ENCODE peak calls at places on chromosomes 3 and 15, in ten cellular contexts. One of them, this sample, is unnamed.

GRCh38 chr15:57306944-57307411 is 69.3 kb upstream of the CGNL1 start:
- DNase-seq in tibial nerve: no peak
- DNase-seq in amygdala: no peak
- DNase-seq in stimulated activated CD4-positive, alpha-beta T cell treated with anti-CD3 and anti-CD28 coated beads, Interleukin-1b, Interleukin-23, amount 100 ng/mL, for 48 hours: no peak
- DNase-seq in Caki2: no peak
- DNase-seq in head of caudate nucleus: no peak
- DNase-seq in RCC 7860: no peak
- DNase-seq in osteocyte: no peak
- DNase-seq in ecto neural progenitor cell: no peak
- DNase-seq in NCI-H1092 treated with DMSO at 0.1 percent for 48 hours: peak
- DNase-seq in this sample: no peak

GRCh38 chr3:72957303-72957702 is 39.3 kb upstream of the PPP4R2 start:
- DNase-seq in RCC 7860: no peak
- DNase-seq in Caki2: no peak
- DNase-seq in head of caudate nucleus: peak
- DNase-seq in amygdala: peak
- DNase-seq in osteocyte: no peak
- DNase-seq in stimulated activated CD4-positive, alpha-beta T cell treated with anti-CD3 and anti-CD28 coated beads, Interleukin-1b, Interleukin-23, amount 100 ng/mL, for 48 hours: no peak
- DNase-seq in NCI-H1092 treated with DMSO at 0.1 percent for 48 hours: no peak
- DNase-seq in ecto neural progenitor cell: peak
- DNase-seq in tibial nerve: peak
- DNase-seq in this sample: no peak

GRCh38 chr3:185733980-185734724 is 90.7 kb downstream of the IGF2BP2 start:
- DNase-seq in Caki2: peak
- DNase-seq in RCC 7860: peak
- DNase-seq in ecto neural progenitor cell: peak
- DNase-seq in head of caudate nucleus: peak
- DNase-seq in tibial nerve: peak
- DNase-seq in amygdala: no peak
- DNase-seq in osteocyte: no peak
- DNase-seq in stimulated activated CD4-positive, alpha-beta T cell treated with anti-CD3 and anti-CD28 coated beads, Interleukin-1b, Interleukin-23, amount 100 ng/mL, for 48 hours: no peak
- DNase-seq in NCI-H1092 treated with DMSO at 0.1 percent for 48 hours: peak
- DNase-seq in this sample: no peak

GRCh38 chr3:154684021-154684420 is 254.0 kb upstream of the GPR149 start:
- DNase-seq in ecto neural progenitor cell: no peak
- DNase-seq in amygdala: no peak
- DNase-seq in head of caudate nucleus: no peak
- DNase-seq in osteocyte: no peak
- DNase-seq in tibial nerve: no peak
- DNase-seq in RCC 7860: no peak
- DNase-seq in NCI-H1092 treated with DMSO at 0.1 percent for 48 hours: no peak
- DNase-seq in stimulated activated CD4-positive, alpha-beta T cell treated with anti-CD3 and anti-CD28 coated beads, Interleukin-1b, Interleukin-23, amount 100 ng/mL, for 48 hours: no peak
- DNase-seq in Caki2: no peak
- DNase-seq in this sample: no peak

GRCh38 chr3:126053949-126054569 is 29.9 kb downstream of the SLC41A3 start:
- DNase-seq in head of caudate nucleus: peak
- DNase-seq in NCI-H1092 treated with DMSO at 0.1 percent for 48 hours: no peak
- DNase-seq in osteocyte: peak
- DNase-seq in RCC 7860: no peak
- DNase-seq in Caki2: no peak
- DNase-seq in amygdala: no peak
- DNase-seq in ecto neural progenitor cell: no peak
- DNase-seq in stimulated activated CD4-positive, alpha-beta T cell treated with anti-CD3 and anti-CD28 coated beads, Interleukin-1b, Interleukin-23, amount 100 ng/mL, for 48 hours: no peak
- DNase-seq in tibial nerve: no peak
- DNase-seq in this sample: no peak

GRCh38 chr15:26128611-26129140 is 265.5 kb upstream of the ATP10A start:
- DNase-seq in tibial nerve: no peak
- DNase-seq in amygdala: no peak
- DNase-seq in head of caudate nucleus: no peak
- DNase-seq in NCI-H1092 treated with DMSO at 0.1 percent for 48 hours: no peak
- DNase-seq in ecto neural progenitor cell: no peak
- DNase-seq in stimulated activated CD4-positive, alpha-beta T cell treated with anti-CD3 and anti-CD28 coated beads, Interleukin-1b, Interleukin-23, amount 100 ng/mL, for 48 hours: no peak
- DNase-seq in Caki2: no peak
- DNase-seq in osteocyte: no peak
- DNase-seq in RCC 7860: no peak
- DNase-seq in this sample: no peak

GRCh38 chr15:29822685-29823459 is 604 bp upstream of the TJP1 start:
- DNase-seq in head of caudate nucleus: peak
- DNase-seq in Caki2: peak
- DNase-seq in NCI-H1092 treated with DMSO at 0.1 percent for 48 hours: no peak
- DNase-seq in ecto neural progenitor cell: no peak
- DNase-seq in stimulated activated CD4-positive, alpha-beta T cell treated with anti-CD3 and anti-CD28 coated beads, Interleukin-1b, Interleukin-23, amount 100 ng/mL, for 48 hours: peak
- DNase-seq in tibial nerve: no peak
- DNase-seq in amygdala: no peak
- DNase-seq in osteocyte: no peak
- DNase-seq in RCC 7860: peak
- DNase-seq in this sample: peak

GRCh38 chr15:101042320-101042719 is 123.2 kb downstream of the LRRK1 start:
- DNase-seq in stimulated activated CD4-positive, alpha-beta T cell treated with anti-CD3 and anti-CD28 coated beads, Interleukin-1b, Interleukin-23, amount 100 ng/mL, for 48 hours: no peak
- DNase-seq in ecto neural progenitor cell: peak
- DNase-seq in amygdala: no peak
- DNase-seq in Caki2: no peak
- DNase-seq in osteocyte: no peak
- DNase-seq in RCC 7860: no peak
- DNase-seq in head of caudate nucleus: peak
- DNase-seq in NCI-H1092 treated with DMSO at 0.1 percent for 48 hours: no peak
- DNase-seq in tibial nerve: no peak
- DNase-seq in this sample: no peak

GRCh38 chr3:112130638-112130993 is 2.4 kb downstream of the GCSAM start:
- DNase-seq in NCI-H1092 treated with DMSO at 0.1 percent for 48 hours: no peak
- DNase-seq in tibial nerve: no peak
- DNase-seq in stimulated activated CD4-positive, alpha-beta T cell treated with anti-CD3 and anti-CD28 coated beads, Interleukin-1b, Interleukin-23, amount 100 ng/mL, for 48 hours: no peak
- DNase-seq in RCC 7860: no peak
- DNase-seq in head of caudate nucleus: no peak
- DNase-seq in amygdala: no peak
- DNase-seq in ecto neural progenitor cell: no peak
- DNase-seq in Caki2: no peak
- DNase-seq in osteocyte: no peak
- DNase-seq in this sample: no peak

GRCh38 chr3:88180398-88180999 is 30.7 kb downstream of the C3orf38 start:
- DNase-seq in NCI-H1092 treated with DMSO at 0.1 percent for 48 hours: peak
- DNase-seq in Caki2: peak
- DNase-seq in head of caudate nucleus: no peak
- DNase-seq in amygdala: no peak
- DNase-seq in RCC 7860: peak
- DNase-seq in osteocyte: no peak
- DNase-seq in stimulated activated CD4-positive, alpha-beta T cell treated with anti-CD3 and anti-CD28 coated beads, Interleukin-1b, Interleukin-23, amount 100 ng/mL, for 48 hours: no peak
- DNase-seq in tibial nerve: peak
- DNase-seq in ecto neural progenitor cell: no peak
- DNase-seq in this sample: no peak

GRCh38 chr3:20141841-20142240 is 44.2 kb downstream of the SGO1 start:
- DNase-seq in tibial nerve: peak
- DNase-seq in RCC 7860: no peak
- DNase-seq in head of caudate nucleus: peak
- DNase-seq in Caki2: no peak
- DNase-seq in stimulated activated CD4-positive, alpha-beta T cell treated with anti-CD3 and anti-CD28 coated beads, Interleukin-1b, Interleukin-23, amount 100 ng/mL, for 48 hours: no peak
- DNase-seq in ecto neural progenitor cell: peak
- DNase-seq in amygdala: peak
- DNase-seq in NCI-H1092 treated with DMSO at 0.1 percent for 48 hours: peak
- DNase-seq in osteocyte: no peak
- DNase-seq in this sample: peak

GRCh38 chr3:111326144-111326995 is 215.6 kb upstream of the CD96 start:
- DNase-seq in stimulated activated CD4-positive, alpha-beta T cell treated with anti-CD3 and anti-CD28 coated beads, Interleukin-1b, Interleukin-23, amount 100 ng/mL, for 48 hours: no peak
- DNase-seq in head of caudate nucleus: no peak
- DNase-seq in RCC 7860: peak
- DNase-seq in NCI-H1092 treated with DMSO at 0.1 percent for 48 hours: no peak
- DNase-seq in osteocyte: no peak
- DNase-seq in Caki2: no peak
- DNase-seq in tibial nerve: no peak
- DNase-seq in amygdala: no peak
- DNase-seq in ecto neural progenitor cell: no peak
- DNase-seq in this sample: no peak

GRCh38 chr3:172478116-172478515 is 29.9 kb upstream of the GHSR start:
- DNase-seq in stimulated activated CD4-positive, alpha-beta T cell treated with anti-CD3 and anti-CD28 coated beads, Interleukin-1b, Interleukin-23, amount 100 ng/mL, for 48 hours: no peak
- DNase-seq in amygdala: no peak
- DNase-seq in head of caudate nucleus: no peak
- DNase-seq in NCI-H1092 treated with DMSO at 0.1 percent for 48 hours: no peak
- DNase-seq in ecto neural progenitor cell: no peak
- DNase-seq in RCC 7860: no peak
- DNase-seq in osteocyte: no peak
- DNase-seq in Caki2: no peak
- DNase-seq in tibial nerve: no peak
- DNase-seq in this sample: no peak

GRCh38 chr3:186237915-186238314 is 124.1 kb downstream of the DGKG start:
- DNase-seq in Caki2: no peak
- DNase-seq in amygdala: no peak
- DNase-seq in RCC 7860: no peak
- DNase-seq in NCI-H1092 treated with DMSO at 0.1 percent for 48 hours: no peak
- DNase-seq in head of caudate nucleus: no peak
- DNase-seq in osteocyte: no peak
- DNase-seq in tibial nerve: no peak
- DNase-seq in ecto neural progenitor cell: no peak
- DNase-seq in stimulated activated CD4-positive, alpha-beta T cell treated with anti-CD3 and anti-CD28 coated beads, Interleukin-1b, Interleukin-23, amount 100 ng/mL, for 48 hours: no peak
- DNase-seq in this sample: no peak

GRCh38 chr3:60708191-60708975 is 542.9 kb downstream of the FHIT start:
- DNase-seq in RCC 7860: no peak
- DNase-seq in stimulated activated CD4-positive, alpha-beta T cell treated with anti-CD3 and anti-CD28 coated beads, Interleukin-1b, Interleukin-23, amount 100 ng/mL, for 48 hours: no peak
- DNase-seq in Caki2: peak
- DNase-seq in amygdala: no peak
- DNase-seq in osteocyte: no peak
- DNase-seq in ecto neural progenitor cell: no peak
- DNase-seq in tibial nerve: no peak
- DNase-seq in head of caudate nucleus: no peak
- DNase-seq in NCI-H1092 treated with DMSO at 0.1 percent for 48 hours: peak
- DNase-seq in this sample: no peak

GRCh38 chr3:96863129-96863740 is 48.8 kb downstream of the EPHA6 start:
- DNase-seq in RCC 7860: peak
- DNase-seq in ecto neural progenitor cell: no peak
- DNase-seq in head of caudate nucleus: peak
- DNase-seq in osteocyte: no peak
- DNase-seq in NCI-H1092 treated with DMSO at 0.1 percent for 48 hours: peak
- DNase-seq in amygdala: no peak
- DNase-seq in stimulated activated CD4-positive, alpha-beta T cell treated with anti-CD3 and anti-CD28 coated beads, Interleukin-1b, Interleukin-23, amount 100 ng/mL, for 48 hours: no peak
- DNase-seq in tibial nerve: no peak
- DNase-seq in Caki2: peak
- DNase-seq in this sample: peak

GRCh38 chr3:35758358-35758757 is 119.0 kb downstream of the ARPP21 start:
- DNase-seq in NCI-H1092 treated with DMSO at 0.1 percent for 48 hours: no peak
- DNase-seq in RCC 7860: no peak
- DNase-seq in osteocyte: no peak
- DNase-seq in tibial nerve: no peak
- DNase-seq in Caki2: no peak
- DNase-seq in stimulated activated CD4-positive, alpha-beta T cell treated with anti-CD3 and anti-CD28 coated beads, Interleukin-1b, Interleukin-23, amount 100 ng/mL, for 48 hours: no peak
- DNase-seq in head of caudate nucleus: no peak
- DNase-seq in ecto neural progenitor cell: no peak
- DNase-seq in amygdala: no peak
- DNase-seq in this sample: no peak

GRCh38 chr3:31533169-31533870 is 595 bp downstream of the STT3B start:
- DNase-seq in stimulated activated CD4-positive, alpha-beta T cell treated with anti-CD3 and anti-CD28 coated beads, Interleukin-1b, Interleukin-23, amount 100 ng/mL, for 48 hours: peak
- DNase-seq in amygdala: no peak
- DNase-seq in RCC 7860: no peak
- DNase-seq in Caki2: no peak
- DNase-seq in head of caudate nucleus: peak
- DNase-seq in osteocyte: peak
- DNase-seq in ecto neural progenitor cell: peak
- DNase-seq in NCI-H1092 treated with DMSO at 0.1 percent for 48 hours: peak
- DNase-seq in tibial nerve: peak
- DNase-seq in this sample: peak

GRCh38 chr3:55673764-55674163 is 186.7 kb upstream of the WNT5A start:
- DNase-seq in tibial nerve: no peak
- DNase-seq in NCI-H1092 treated with DMSO at 0.1 percent for 48 hours: no peak
- DNase-seq in amygdala: no peak
- DNase-seq in RCC 7860: no peak
- DNase-seq in osteocyte: no peak
- DNase-seq in Caki2: no peak
- DNase-seq in ecto neural progenitor cell: no peak
- DNase-seq in stimulated activated CD4-positive, alpha-beta T cell treated with anti-CD3 and anti-CD28 coated beads, Interleukin-1b, Interleukin-23, amount 100 ng/mL, for 48 hours: no peak
- DNase-seq in head of caudate nucleus: no peak
- DNase-seq in this sample: no peak

GRCh38 chr3:48759071-48759470 is 42.0 kb upstream of the IP6K2 start:
- DNase-seq in osteocyte: no peak
- DNase-seq in ecto neural progenitor cell: no peak
- DNase-seq in head of caudate nucleus: no peak
- DNase-seq in tibial nerve: no peak
- DNase-seq in Caki2: no peak
- DNase-seq in stimulated activated CD4-positive, alpha-beta T cell treated with anti-CD3 and anti-CD28 coated beads, Interleukin-1b, Interleukin-23, amount 100 ng/mL, for 48 hours: no peak
- DNase-seq in NCI-H1092 treated with DMSO at 0.1 percent for 48 hours: no peak
- DNase-seq in RCC 7860: no peak
- DNase-seq in amygdala: no peak
- DNase-seq in this sample: no peak

GRCh38 chr3:169865176-169865800 is 4.4 kb downstream of the LRRC31 start:
- DNase-seq in ecto neural progenitor cell: no peak
- DNase-seq in stimulated activated CD4-positive, alpha-beta T cell treated with anti-CD3 and anti-CD28 coated beads, Interleukin-1b, Interleukin-23, amount 100 ng/mL, for 48 hours: peak
- DNase-seq in osteocyte: no peak
- DNase-seq in RCC 7860: no peak
- DNase-seq in head of caudate nucleus: no peak
- DNase-seq in tibial nerve: no peak
- DNase-seq in Caki2: no peak
- DNase-seq in amygdala: no peak
- DNase-seq in NCI-H1092 treated with DMSO at 0.1 percent for 48 hours: no peak
- DNase-seq in this sample: no peak

GRCh38 chr3:182738583-182739514 is 54.5 kb upstream of the ATP11B start:
- DNase-seq in stimulated activated CD4-positive, alpha-beta T cell treated with anti-CD3 and anti-CD28 coated beads, Interleukin-1b, Interleukin-23, amount 100 ng/mL, for 48 hours: no peak
- DNase-seq in osteocyte: no peak
- DNase-seq in Caki2: peak
- DNase-seq in amygdala: no peak
- DNase-seq in RCC 7860: peak
- DNase-seq in head of caudate nucleus: no peak
- DNase-seq in tibial nerve: no peak
- DNase-seq in ecto neural progenitor cell: no peak
- DNase-seq in NCI-H1092 treated with DMSO at 0.1 percent for 48 hours: no peak
- DNase-seq in this sample: no peak

GRCh38 chr3:64291956-64292355 is 66.7 kb upstream of the PRICKLE2 start:
- DNase-seq in osteocyte: no peak
- DNase-seq in amygdala: no peak
- DNase-seq in tibial nerve: peak
- DNase-seq in NCI-H1092 treated with DMSO at 0.1 percent for 48 hours: no peak
- DNase-seq in RCC 7860: no peak
- DNase-seq in head of caudate nucleus: no peak
- DNase-seq in stimulated activated CD4-positive, alpha-beta T cell treated with anti-CD3 and anti-CD28 coated beads, Interleukin-1b, Interleukin-23, amount 100 ng/mL, for 48 hours: no peak
- DNase-seq in ecto neural progenitor cell: no peak
- DNase-seq in Caki2: no peak
- DNase-seq in this sample: no peak

GRCh38 chr3:69791111-69791510 is 51.8 kb downstream of the MITF start:
- DNase-seq in ecto neural progenitor cell: no peak
- DNase-seq in RCC 7860: peak
- DNase-seq in osteocyte: no peak
- DNase-seq in head of caudate nucleus: peak
- DNase-seq in amygdala: no peak
- DNase-seq in stimulated activated CD4-positive, alpha-beta T cell treated with anti-CD3 and anti-CD28 coated beads, Interleukin-1b, Interleukin-23, amount 100 ng/mL, for 48 hours: no peak
- DNase-seq in Caki2: no peak
- DNase-seq in tibial nerve: peak
- DNase-seq in NCI-H1092 treated with DMSO at 0.1 percent for 48 hours: no peak
- DNase-seq in this sample: peak

GRCh38 chr3:136283627-136284026 is 33.5 kb downstream of the PCCB start:
- DNase-seq in NCI-H1092 treated with DMSO at 0.1 percent for 48 hours: no peak
- DNase-seq in Caki2: no peak
- DNase-seq in RCC 7860: no peak
- DNase-seq in stimulated activated CD4-positive, alpha-beta T cell treated with anti-CD3 and anti-CD28 coated beads, Interleukin-1b, Interleukin-23, amount 100 ng/mL, for 48 hours: no peak
- DNase-seq in amygdala: no peak
- DNase-seq in head of caudate nucleus: no peak
- DNase-seq in osteocyte: no peak
- DNase-seq in ecto neural progenitor cell: no peak
- DNase-seq in tibial nerve: no peak
- DNase-seq in this sample: no peak